ENCODE peak calls at places on chromosomes 4 and X, in ten cellular contexts. U is fibroblast of lung, D is right atrium auricular region, I is BJ, X is IMR-90, Y is Peyer's patch, O is ovary, K is uterus, Q is endothelial cell of umbilical vein, B is hepatocyte. F is an unnamed sample.

GRCh38 chr4:176959980-176960379 is 167.3 kb upstream of the VEGFC start:
- DNase-seq in U (no peak), D (no peak), I (no peak), X (no peak), Y (no peak), O (no peak), K (no peak), Q (no peak), B (no peak), F (no peak)

GRCh38 chrX:114038358-114038757 is 545.5 kb upstream of the HTR2C start:
- DNase-seq in U (no peak), D (no peak), I (no peak), X (no peak), Y (no peak), O (no peak), K (no peak), Q (no peak), B (no peak), F (peak; percentile 24)

GRCh38 chr4:123488916-123489315 is 92.3 kb downstream of the SPRY1 start:
- DNase-seq in U (peak; percentile 50), D (no peak), I (no peak), X (peak; percentile 86), Y (no peak), O (no peak), K (no peak), Q (no peak), B (peak; percentile 64), F (no peak)

GRCh38 chr4:172035573-172035972 is 222.4 kb downstream of the GALNTL6 start:
- DNase-seq in U (no peak), D (no peak), I (no peak), X (no peak), Y (no peak), O (no peak), K (no peak), Q (peak; percentile 1), B (no peak), F (no peak)

GRCh38 chrX:46327229-46328081 is 217.8 kb downstream of the ZNF674 start:
- DNase-seq in U (peak; percentile 3), D (no peak), I (no peak), X (no peak), Y (peak; percentile 52), O (no peak), K (no peak), Q (peak; percentile 68), B (peak; percentile 30), F (peak; percentile 19)

GRCh38 chr4:84433603-84434232 is 65.4 kb downstream of the NKX6-1 start:
- DNase-seq in U (no peak), D (no peak), I (no peak), X (no peak), Y (no peak), O (no peak), K (no peak), Q (no peak), B (no peak), F (no peak)

GRCh38 chrX:9604111-9604907 is 139.5 kb downstream of the TBL1X start:
- DNase-seq in U (no peak), D (peak; percentile 76), I (no peak), X (no peak), Y (no peak), O (peak; percentile 57), K (peak; percentile 69), Q (no peak), B (no peak), F (no peak)

GRCh38 chrX:103446665-103447302 is 70.4 kb downstream of the BEX3 start:
- DNase-seq in U (no peak), D (no peak), I (no peak), X (peak; percentile 32), Y (no peak), O (no peak), K (no peak), Q (no peak), B (peak; percentile 28), F (no peak)

GRCh38 chrX:136646602-136647239 is 1.2 kb upstream of the CD40LG start:
- DNase-seq in U (no peak), D (no peak), I (no peak), X (no peak), Y (peak; percentile 68), O (no peak), K (no peak), Q (no peak), B (no peak), F (no peak)

GRCh38 chr4:8414377-8414776 is 26.1 kb downstream of the ACOX3 start:
- DNase-seq in U (no peak), D (no peak), I (no peak), X (no peak), Y (no peak), O (no peak), K (no peak), Q (no peak), B (no peak), F (no peak)

GRCh38 chrX:7147431-7147977 is at the start of gene STS:
- DNase-seq in U (no peak), D (peak; percentile 60), I (no peak), X (peak; percentile 14), Y (peak; percentile 76), O (peak; percentile 73), K (peak; percentile 33), Q (peak; percentile 11), B (peak; percentile 59), F (no peak)

GRCh38 chr4:136927172-136927571 is 605.1 kb downstream of the PCDH18 start:
- DNase-seq in U (peak; percentile 10), D (no peak), I (no peak), X (peak; percentile 12), Y (no peak), O (no peak), K (no peak), Q (no peak), B (no peak), F (no peak)

GRCh38 chrX:118495958-118496762 is 545 bp downstream of the DOCK11 start:
- DNase-seq in U (peak; percentile 30), D (peak; percentile 64), I (no peak), X (no peak), Y (peak; percentile 91), O (peak; percentile 33), K (peak; percentile 34), Q (peak; percentile 1), B (peak; percentile 38), F (peak; percentile 72)

GRCh38 chr4:118797558-118798142 is 38.3 kb downstream of the SEC24D start:
- DNase-seq in U (peak; percentile 55), D (no peak), I (no peak), X (peak; percentile 86), Y (no peak), O (no peak), K (no peak), Q (peak; percentile 65), B (no peak), F (no peak)

GRCh38 chrX:18542131-18542530 is 116.7 kb downstream of the CDKL5 start:
- DNase-seq in U (no peak), D (no peak), I (no peak), X (no peak), Y (no peak), O (no peak), K (no peak), Q (no peak), B (no peak), F (no peak)

GRCh38 chrX:39821011-39821708 is 276.6 kb downstream of the BCOR start:
- DNase-seq in U (peak; percentile 29), D (no peak), I (no peak), X (peak; percentile 17), Y (no peak), O (peak; percentile 67), K (no peak), Q (peak; percentile 13), B (peak; percentile 73), F (peak; percentile 97)
- H3K4me3 ChIP-seq in U (no peak overlapping the region), D (peak overlapping the region; percentile 35), I (peak overlapping the region; percentile 38), X (peak overlapping the region; percentile 44), Y (peak overlapping the region; percentile 49), O (peak overlapping the region; percentile 43), K (peak overlapping the region; percentile 43), Q (peak overlapping the region; percentile 11), B (peak overlapping the region; percentile 49), F (peak overlapping the region; percentile 46)

DNA sequence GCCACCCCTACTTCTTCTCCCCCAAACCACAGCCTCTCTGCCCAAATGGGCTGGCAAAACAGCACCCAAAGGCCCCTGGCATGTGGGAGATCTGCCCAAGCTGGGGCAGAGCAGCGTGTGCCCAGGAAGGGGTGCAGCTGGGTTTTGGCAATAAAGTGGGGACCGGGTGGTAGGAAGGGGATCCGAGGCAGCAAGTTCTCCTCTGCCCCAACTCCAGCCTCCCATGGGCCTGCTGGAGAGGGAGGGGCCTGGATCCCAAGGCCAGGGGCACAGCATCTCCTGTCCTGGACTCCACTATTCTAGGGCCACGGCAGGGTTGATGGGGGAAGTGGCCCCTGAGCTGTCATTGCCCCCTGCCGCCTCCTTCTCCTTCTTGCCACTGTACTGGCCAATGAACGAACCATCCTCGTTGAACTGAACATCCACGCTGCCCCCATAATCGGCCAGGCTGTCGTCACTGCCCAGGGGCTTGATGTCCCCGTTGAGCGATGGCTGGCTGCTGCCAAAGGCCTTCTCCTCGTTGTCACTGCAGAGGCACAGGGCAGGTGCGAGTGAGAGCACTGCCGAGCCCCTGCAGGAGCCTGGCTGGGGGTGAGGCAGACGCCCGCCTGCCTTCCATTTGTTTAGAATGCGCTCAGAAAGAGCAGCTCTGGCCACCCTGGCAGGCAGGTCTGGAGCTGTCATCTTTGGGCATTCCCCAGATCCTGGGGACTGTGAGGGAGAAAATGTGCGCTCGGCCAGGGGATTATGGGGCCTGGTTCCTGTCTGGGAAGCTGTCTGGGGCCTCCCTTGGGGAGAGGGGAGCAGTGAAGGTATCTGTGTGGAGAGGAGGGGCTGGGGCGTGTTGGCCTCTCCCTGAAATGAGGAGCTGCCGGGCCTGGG is 23.4 kb downstream of the L1CAM start:
- DNase-seq in U (no peak), D (no peak), I (no peak), X (no peak), Y (no peak), O (no peak), K (no peak), Q (no peak), B (no peak), F (peak; percentile 75)
- H3K36me3 ChIP-seq in U (no peaks in the 10 kb centered on the region), D (no peaks in the 10 kb centered on the region), I (peaks cover 1% of the 10 kb centered on the region), X (no peaks in the 10 kb centered on the region), Y (no peaks in the 10 kb centered on the region), O (no peaks in the 10 kb centered on the region), K (no peaks in the 10 kb centered on the region), Q (no peaks in the 10 kb centered on the region), B (no peaks in the 10 kb centered on the region), F (no peaks in the 10 kb centered on the region)

DNA sequence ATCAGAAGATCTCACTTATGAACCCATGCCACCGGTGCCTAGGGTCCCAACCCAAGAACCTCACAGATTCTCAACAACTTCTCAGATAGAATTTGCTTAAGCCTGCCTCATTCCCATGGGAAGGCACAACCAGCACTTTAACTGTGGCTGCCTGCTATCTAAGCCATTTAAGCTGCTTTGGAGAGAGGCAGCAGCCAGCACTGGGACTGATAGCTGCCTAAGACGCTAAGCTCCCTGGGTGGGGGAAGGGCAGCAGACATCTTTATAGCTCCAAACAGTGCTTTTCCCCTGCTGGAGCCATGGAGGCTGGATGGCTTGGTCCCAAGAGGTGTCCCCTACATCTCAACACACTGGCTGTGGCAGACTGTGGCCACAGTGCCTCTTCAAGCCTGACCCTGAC is 1268.6 kb downstream of the FAM133A start:
- DNase-seq in U (no peak), D (no peak), I (no peak), X (no peak), Y (no peak), O (no peak), K (no peak), Q (no peak), B (no peak), F (no peak)
- H3K4me3 ChIP-seq in U (no peak overlapping the region), D (no peak overlapping the region), I (no peak overlapping the region), X (no peak overlapping the region), Y (no peak overlapping the region), O (no peak overlapping the region), K (no peak overlapping the region), Q (no peak overlapping the region), B (no peak overlapping the region), F (no peak overlapping the region)

DNA sequence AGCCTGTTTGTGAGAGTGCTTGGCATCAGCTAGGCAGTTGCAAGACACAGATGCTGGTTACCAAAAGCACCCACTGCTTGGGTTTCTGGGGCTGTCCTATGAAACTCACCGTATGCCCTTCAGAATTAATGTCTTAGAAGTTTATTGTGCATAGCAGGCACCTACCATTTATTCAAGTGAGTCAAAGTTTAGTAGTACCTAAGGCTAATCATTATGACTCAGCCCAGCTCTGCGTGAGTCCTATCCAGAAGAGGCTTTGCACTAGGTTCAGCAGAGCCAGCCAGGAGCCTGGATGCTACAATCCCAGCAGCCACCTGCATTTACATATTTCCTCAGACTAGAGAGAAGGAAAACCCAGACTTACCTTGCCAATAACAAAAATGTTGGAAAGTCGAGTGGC is 4.2 kb downstream of the RPS4X start:
- DNase-seq in U (no peak), D (no peak), I (no peak), X (peak; percentile 76), Y (peak; percentile 53), O (no peak), K (no peak), Q (no peak), B (no peak), F (no peak)
- H3K36me3 ChIP-seq in U (peaks cover 26% of the 10 kb centered on the region), D (peaks cover 71% of the 10 kb centered on the region), I (peaks cover 9% of the 10 kb centered on the region), X (peaks cover 55% of the 10 kb centered on the region), Y (no peaks in the 10 kb centered on the region), O (no peaks in the 10 kb centered on the region), K (no peaks in the 10 kb centered on the region), Q (peaks cover 19% of the 10 kb centered on the region), B (peaks cover 5% of the 10 kb centered on the region), F (peaks cover 52% of the 10 kb centered on the region)